ENCODE peak calls at places on chromosome 10, in four cellular contexts. One of them, this sample, is unnamed.

GRCh38 chr10:114544045-114544659 is 113.9 kb downstream of the ABLIM1 start:
- DNase-seq in ACHN: no peak
- DNase-seq in NCI-H345: no peak
- DNase-seq in stimulated activated CD4-positive, alpha-beta T cell treated with anti-CD3 and anti-CD28 coated beads, Interleukin-12 subunit alpha, Interleukin-12 subunit beta, amount 100 ng/mL, for 4 hours: peak; percentile 43
- DNase-seq in this sample: no peak

GRCh38 chr10:8416192-8416701 is 361.8 kb downstream of the GATA3 start:
- DNase-seq in stimulated activated CD4-positive, alpha-beta T cell treated with anti-CD3 and anti-CD28 coated beads, Interleukin-12 subunit alpha, Interleukin-12 subunit beta, amount 100 ng/mL, for 4 hours: no peak
- DNase-seq in ACHN: no peak
- DNase-seq in NCI-H345: no peak
- DNase-seq in this sample: no peak

GRCh38 chr10:102596506-102596971 is 47.7 kb upstream of the TRIM8 start:
- DNase-seq in ACHN: peak; percentile 75
- DNase-seq in stimulated activated CD4-positive, alpha-beta T cell treated with anti-CD3 and anti-CD28 coated beads, Interleukin-12 subunit alpha, Interleukin-12 subunit beta, amount 100 ng/mL, for 4 hours: no peak
- DNase-seq in NCI-H345: peak; percentile 22
- DNase-seq in this sample: peak; percentile 85

GRCh38 chr10:73597346-73597745 is 6.2 kb upstream of the USP54 start:
- DNase-seq in stimulated activated CD4-positive, alpha-beta T cell treated with anti-CD3 and anti-CD28 coated beads, Interleukin-12 subunit alpha, Interleukin-12 subunit beta, amount 100 ng/mL, for 4 hours: no peak
- DNase-seq in ACHN: peak; percentile 46
- DNase-seq in NCI-H345: no peak
- DNase-seq in this sample: no peak

GRCh38 chr10:114706458-114707055 is 48.5 kb upstream of the ABLIM1 start:
- DNase-seq in ACHN: no peak
- DNase-seq in stimulated activated CD4-positive, alpha-beta T cell treated with anti-CD3 and anti-CD28 coated beads, Interleukin-12 subunit alpha, Interleukin-12 subunit beta, amount 100 ng/mL, for 4 hours: no peak
- DNase-seq in NCI-H345: no peak
- DNase-seq in this sample: no peak

GRCh38 chr10:92692085-92692671 is 2.4 kb downstream of the HHEX start:
- DNase-seq in NCI-H345: no peak
- DNase-seq in ACHN: no peak
- DNase-seq in stimulated activated CD4-positive, alpha-beta T cell treated with anti-CD3 and anti-CD28 coated beads, Interleukin-12 subunit alpha, Interleukin-12 subunit beta, amount 100 ng/mL, for 4 hours: no peak
- DNase-seq in this sample: no peak

GRCh38 chr10:79060641-79061255 is 8.0 kb upstream of the ZMIZ1 start:
- DNase-seq in stimulated activated CD4-positive, alpha-beta T cell treated with anti-CD3 and anti-CD28 coated beads, Interleukin-12 subunit alpha, Interleukin-12 subunit beta, amount 100 ng/mL, for 4 hours: no peak
- DNase-seq in NCI-H345: no peak
- DNase-seq in ACHN: no peak
- DNase-seq in this sample: no peak

GRCh38 chr10:102745157-102745556 is 1.4 kb downstream of the WBP1L start:
- DNase-seq in NCI-H345: no peak
- DNase-seq in ACHN: no peak
- DNase-seq in stimulated activated CD4-positive, alpha-beta T cell treated with anti-CD3 and anti-CD28 coated beads, Interleukin-12 subunit alpha, Interleukin-12 subunit beta, amount 100 ng/mL, for 4 hours: no peak
- DNase-seq in this sample: no peak

GRCh38 chr10:109780997-109781396 is 142.3 kb downstream of the XPNPEP1 start:
- DNase-seq in ACHN: no peak
- DNase-seq in stimulated activated CD4-positive, alpha-beta T cell treated with anti-CD3 and anti-CD28 coated beads, Interleukin-12 subunit alpha, Interleukin-12 subunit beta, amount 100 ng/mL, for 4 hours: no peak
- DNase-seq in NCI-H345: no peak
- DNase-seq in this sample: no peak

GRCh38 chr10:103111031-103111917 is 81.8 kb downstream of the NT5C2 start:
- DNase-seq in ACHN: no peak
- DNase-seq in NCI-H345: no peak
- DNase-seq in stimulated activated CD4-positive, alpha-beta T cell treated with anti-CD3 and anti-CD28 coated beads, Interleukin-12 subunit alpha, Interleukin-12 subunit beta, amount 100 ng/mL, for 4 hours: no peak
- DNase-seq in this sample: no peak

GRCh38 chr10:34256216-34256615 is 558.9 kb downstream of the PARD3 start:
- DNase-seq in stimulated activated CD4-positive, alpha-beta T cell treated with anti-CD3 and anti-CD28 coated beads, Interleukin-12 subunit alpha, Interleukin-12 subunit beta, amount 100 ng/mL, for 4 hours: no peak
- DNase-seq in ACHN: no peak
- DNase-seq in NCI-H345: no peak
- DNase-seq in this sample: no peak

GRCh38 chr10:90313548-90314325 is 544.1 kb downstream of the HTR7 start:
- DNase-seq in ACHN: no peak
- DNase-seq in stimulated activated CD4-positive, alpha-beta T cell treated with anti-CD3 and anti-CD28 coated beads, Interleukin-12 subunit alpha, Interleukin-12 subunit beta, amount 100 ng/mL, for 4 hours: no peak
- DNase-seq in NCI-H345: no peak
- DNase-seq in this sample: no peak

GRCh38 chr10:101014966-101015581 is 15.5 kb downstream of the LZTS2 start:
- DNase-seq in ACHN: peak; percentile 84
- DNase-seq in NCI-H345: no peak
- DNase-seq in stimulated activated CD4-positive, alpha-beta T cell treated with anti-CD3 and anti-CD28 coated beads, Interleukin-12 subunit alpha, Interleukin-12 subunit beta, amount 100 ng/mL, for 4 hours: no peak
- DNase-seq in this sample: peak; percentile 76

GRCh38 chr10:79425074-79425532 is 20.3 kb downstream of the ZCCHC24 start:
- DNase-seq in NCI-H345: no peak
- DNase-seq in ACHN: no peak
- DNase-seq in stimulated activated CD4-positive, alpha-beta T cell treated with anti-CD3 and anti-CD28 coated beads, Interleukin-12 subunit alpha, Interleukin-12 subunit beta, amount 100 ng/mL, for 4 hours: no peak
- DNase-seq in this sample: no peak

GRCh38 chr10:110788620-110789385 is 82.9 kb upstream of the PDCD4 start:
- DNase-seq in stimulated activated CD4-positive, alpha-beta T cell treated with anti-CD3 and anti-CD28 coated beads, Interleukin-12 subunit alpha, Interleukin-12 subunit beta, amount 100 ng/mL, for 4 hours: no peak
- DNase-seq in ACHN: no peak
- DNase-seq in NCI-H345: no peak
- DNase-seq in this sample: no peak

GRCh38 chr10:20616056-20616671 is 280.9 kb downstream of the NEBL start:
- DNase-seq in ACHN: no peak
- DNase-seq in NCI-H345: no peak
- DNase-seq in stimulated activated CD4-positive, alpha-beta T cell treated with anti-CD3 and anti-CD28 coated beads, Interleukin-12 subunit alpha, Interleukin-12 subunit beta, amount 100 ng/mL, for 4 hours: no peak
- DNase-seq in this sample: no peak

GRCh38 chr10:11899067-11899876 is 76.1 kb downstream of the PROSER2 start:
- DNase-seq in stimulated activated CD4-positive, alpha-beta T cell treated with anti-CD3 and anti-CD28 coated beads, Interleukin-12 subunit alpha, Interleukin-12 subunit beta, amount 100 ng/mL, for 4 hours: no peak
- DNase-seq in ACHN: no peak
- DNase-seq in NCI-H345: no peak
- DNase-seq in this sample: no peak

GRCh38 chr10:70234668-70235447 is 1.6 kb upstream of the PPA1 start:
- DNase-seq in stimulated activated CD4-positive, alpha-beta T cell treated with anti-CD3 and anti-CD28 coated beads, Interleukin-12 subunit alpha, Interleukin-12 subunit beta, amount 100 ng/mL, for 4 hours: no peak
- DNase-seq in ACHN: no peak
- DNase-seq in NCI-H345: no peak
- DNase-seq in this sample: no peak

GRCh38 chr10:34294137-34294536 is 521.0 kb downstream of the PARD3 start:
- DNase-seq in NCI-H345: no peak
- DNase-seq in ACHN: no peak
- DNase-seq in stimulated activated CD4-positive, alpha-beta T cell treated with anti-CD3 and anti-CD28 coated beads, Interleukin-12 subunit alpha, Interleukin-12 subunit beta, amount 100 ng/mL, for 4 hours: no peak
- DNase-seq in this sample: no peak

GRCh38 chr10:110864662-110865140 is 7.0 kb upstream of the PDCD4 start:
- DNase-seq in NCI-H345: no peak
- DNase-seq in ACHN: no peak
- DNase-seq in stimulated activated CD4-positive, alpha-beta T cell treated with anti-CD3 and anti-CD28 coated beads, Interleukin-12 subunit alpha, Interleukin-12 subunit beta, amount 100 ng/mL, for 4 hours: no peak
- DNase-seq in this sample: peak; percentile 66

GRCh38 chr10:106436123-106436740 is 728.3 kb downstream of the SORCS1 start:
- DNase-seq in stimulated activated CD4-positive, alpha-beta T cell treated with anti-CD3 and anti-CD28 coated beads, Interleukin-12 subunit alpha, Interleukin-12 subunit beta, amount 100 ng/mL, for 4 hours: no peak
- DNase-seq in NCI-H345: no peak
- DNase-seq in ACHN: no peak
- DNase-seq in this sample: no peak

GRCh38 chr10:102509387-102509786 is 5.6 kb downstream of the SUFU start:
- DNase-seq in ACHN: no peak
- DNase-seq in NCI-H345: no peak
- DNase-seq in stimulated activated CD4-positive, alpha-beta T cell treated with anti-CD3 and anti-CD28 coated beads, Interleukin-12 subunit alpha, Interleukin-12 subunit beta, amount 100 ng/mL, for 4 hours: no peak
- DNase-seq in this sample: no peak

GRCh38 chr10:97781541-97782331 is 9.9 kb upstream of the SFRP5 start:
- DNase-seq in stimulated activated CD4-positive, alpha-beta T cell treated with anti-CD3 and anti-CD28 coated beads, Interleukin-12 subunit alpha, Interleukin-12 subunit beta, amount 100 ng/mL, for 4 hours: no peak
- DNase-seq in ACHN: no peak
- DNase-seq in NCI-H345: no peak
- DNase-seq in this sample: no peak

GRCh38 chr10:109866168-109866994 is 56.9 kb downstream of the XPNPEP1 start:
- DNase-seq in stimulated activated CD4-positive, alpha-beta T cell treated with anti-CD3 and anti-CD28 coated beads, Interleukin-12 subunit alpha, Interleukin-12 subunit beta, amount 100 ng/mL, for 4 hours: no peak
- DNase-seq in ACHN: peak; percentile 16
- DNase-seq in NCI-H345: no peak
- DNase-seq in this sample: peak; percentile 51

GRCh38 chr10:57968328-57969016 is 299.2 kb downstream of the IPMK start:
- DNase-seq in NCI-H345: no peak
- DNase-seq in stimulated activated CD4-positive, alpha-beta T cell treated with anti-CD3 and anti-CD28 coated beads, Interleukin-12 subunit alpha, Interleukin-12 subunit beta, amount 100 ng/mL, for 4 hours: no peak
- DNase-seq in ACHN: no peak
- DNase-seq in this sample: no peak

GRCh38 chr10:63711866-63712716 is 190.9 kb downstream of the REEP3 start:
- DNase-seq in ACHN: peak; percentile 94
- DNase-seq in NCI-H345: peak; percentile 85
- DNase-seq in stimulated activated CD4-positive, alpha-beta T cell treated with anti-CD3 and anti-CD28 coated beads, Interleukin-12 subunit alpha, Interleukin-12 subunit beta, amount 100 ng/mL, for 4 hours: no peak
- DNase-seq in this sample: peak; percentile 91

GRCh38 chr10:124343351-124344265 is 75.1 kb downstream of the OAT start:
- DNase-seq in ACHN: no peak
- DNase-seq in NCI-H345: no peak
- DNase-seq in stimulated activated CD4-positive, alpha-beta T cell treated with anti-CD3 and anti-CD28 coated beads, Interleukin-12 subunit alpha, Interleukin-12 subunit beta, amount 100 ng/mL, for 4 hours: no peak
- DNase-seq in this sample: no peak

GRCh38 chr10:113960617-113961260 is 82.9 kb upstream of the ADRB1 start:
- DNase-seq in stimulated activated CD4-positive, alpha-beta T cell treated with anti-CD3 and anti-CD28 coated beads, Interleukin-12 subunit alpha, Interleukin-12 subunit beta, amount 100 ng/mL, for 4 hours: no peak
- DNase-seq in ACHN: peak; percentile 12
- DNase-seq in NCI-H345: peak; percentile 40
- DNase-seq in this sample: peak; percentile 99

GRCh38 chr10:677750-678661 is 11.5 kb downstream of the DIP2C start:
- DNase-seq in ACHN: no peak
- DNase-seq in stimulated activated CD4-positive, alpha-beta T cell treated with anti-CD3 and anti-CD28 coated beads, Interleukin-12 subunit alpha, Interleukin-12 subunit beta, amount 100 ng/mL, for 4 hours: no peak
- DNase-seq in NCI-H345: no peak
- DNase-seq in this sample: no peak

GRCh38 chr10:21953585-21954057 is 49.9 kb downstream of the DNAJC1 start:
- DNase-seq in stimulated activated CD4-positive, alpha-beta T cell treated with anti-CD3 and anti-CD28 coated beads, Interleukin-12 subunit alpha, Interleukin-12 subunit beta, amount 100 ng/mL, for 4 hours: no peak
- DNase-seq in ACHN: peak; percentile 52
- DNase-seq in NCI-H345: no peak
- DNase-seq in this sample: peak; percentile 84

GRCh38 chr10:119113805-119114732 is 10.2 kb downstream of the DENND10 start:
- DNase-seq in stimulated activated CD4-positive, alpha-beta T cell treated with anti-CD3 and anti-CD28 coated beads, Interleukin-12 subunit alpha, Interleukin-12 subunit beta, amount 100 ng/mL, for 4 hours: no peak
- DNase-seq in ACHN: no peak
- DNase-seq in NCI-H345: no peak
- DNase-seq in this sample: no peak

GRCh38 chr10:20494474-20494873 is 402.6 kb downstream of the NEBL start:
- DNase-seq in ACHN: no peak
- DNase-seq in NCI-H345: no peak
- DNase-seq in stimulated activated CD4-positive, alpha-beta T cell treated with anti-CD3 and anti-CD28 coated beads, Interleukin-12 subunit alpha, Interleukin-12 subunit beta, amount 100 ng/mL, for 4 hours: no peak
- DNase-seq in this sample: no peak

GRCh38 chr10:29839826-29840515 is 205.2 kb upstream of the SVIL start:
- DNase-seq in ACHN: no peak
- DNase-seq in NCI-H345: peak; percentile 31
- DNase-seq in stimulated activated CD4-positive, alpha-beta T cell treated with anti-CD3 and anti-CD28 coated beads, Interleukin-12 subunit alpha, Interleukin-12 subunit beta, amount 100 ng/mL, for 4 hours: no peak
- DNase-seq in this sample: peak; percentile 96

GRCh38 chr10:125982256-125982948 is 86.0 kb downstream of the FANK1 start:
- DNase-seq in ACHN: peak; percentile 76
- DNase-seq in stimulated activated CD4-positive, alpha-beta T cell treated with anti-CD3 and anti-CD28 coated beads, Interleukin-12 subunit alpha, Interleukin-12 subunit beta, amount 100 ng/mL, for 4 hours: no peak
- DNase-seq in NCI-H345: peak; percentile 24
- DNase-seq in this sample: peak; percentile 88